ENCODE peak calls at places on chromosome 5, in four cellular contexts. X is mammary epithelial cell, H is ascending aorta, S is body of pancreas. Y is an unnamed sample.

GRCh38 chr5:179293276-179293675 is 52.0 kb downstream of the ADAMTS2 start:
- DNase-seq in X (no peak), S (no peak), H (no peak), Y (no peak)

GRCh38 chr5:141753971-141754713 is 72.1 kb upstream of the ARAP3 start:
- DNase-seq in H (no peak), X (peak; percentile 55), S (peak; percentile 51), Y (peak; percentile 23)

GRCh38 chr5:157574456-157575095 is 999 bp downstream of the ADAM19 start:
- DNase-seq in H (peak; percentile 73), S (no peak), X (no peak), Y (no peak)

GRCh38 chr5:106269252-106269843 is 1401.4 kb downstream of the EFNA5 start:
- DNase-seq in H (no peak), X (peak; percentile 13), S (no peak), Y (no peak)

GRCh38 chr5:73482383-73483193 is 15.7 kb upstream of the BTF3 start:
- DNase-seq in H (no peak), X (no peak), S (no peak), Y (no peak)

GRCh38 chr5:24475101-24475500 is 169.7 kb downstream of the CDH10 start:
- DNase-seq in S (no peak), X (no peak), H (no peak), Y (no peak)

GRCh38 chr5:112208699-112209615 is 210.1 kb downstream of the EPB41L4A start:
- DNase-seq in S (no peak), X (no peak), H (no peak), Y (no peak)

GRCh38 chr5:151581841-151582583 is 9.1 kb downstream of the FAT2 start:
- DNase-seq in H (no peak), S (no peak), X (peak; percentile 88), Y (no peak)

GRCh38 chr5:115594343-115595047 is 7.8 kb downstream of the TICAM2 start:
- DNase-seq in S (no peak), X (no peak), H (no peak), Y (no peak)

GRCh38 chr5:124746916-124747769 is 704 bp upstream of the ZNF608 start:
- DNase-seq in H (peak; percentile 89), S (peak; percentile 88), X (peak; percentile 65), Y (peak; percentile 92)

GRCh38 chr5:83711982-83712601 is 8.6 kb downstream of the HAPLN1 start:
- DNase-seq in S (peak; percentile 59), X (peak; percentile 33), H (no peak), Y (peak; percentile 35)

GRCh38 chr5:40405985-40406384 is 273.7 kb upstream of the PTGER4 start:
- DNase-seq in X (no peak), H (no peak), S (no peak), Y (no peak)

GRCh38 chr5:14932902-14933475 is 61.4 kb upstream of the ANKH start:
- DNase-seq in S (no peak), X (no peak), H (no peak), Y (no peak)

GRCh38 chr5:38556115-38556598 is 289 bp downstream of the LIFR start:
- DNase-seq in H (no peak), X (no peak), S (no peak), Y (no peak)

GRCh38 chr5:172920995-172921394 is 38.2 kb upstream of the RPL26L1 start:
- DNase-seq in S (no peak), H (no peak), X (no peak), Y (no peak)

GRCh38 chr5:167582263-167582662 is 709.2 kb upstream of the WWC1 start:
- DNase-seq in S (no peak), X (peak; percentile 10), H (no peak), Y (no peak)

GRCh38 chr5:77087484-77088291 is 603 bp upstream of the ZBED3 start:
- DNase-seq in X (no peak), H (no peak), S (peak; percentile 35), Y (peak; percentile 16)

GRCh38 chr5:158026248-158027031 is 167.5 kb upstream of the CLINT1 start:
- DNase-seq in H (no peak), S (peak; percentile 9), X (no peak), Y (no peak)

GRCh38 chr5:131224387-131225191 is 39.3 kb upstream of the CDC42SE2 start:
- DNase-seq in H (peak; percentile 67), S (peak; percentile 12), X (no peak), Y (no peak)

GRCh38 chr5:1141827-1142226 is 30.0 kb upstream of the SLC12A7 start:
- DNase-seq in H (no peak), X (no peak), S (no peak), Y (no peak)

GRCh38 chr5:61416410-61416809 is 84.4 kb downstream of the ZSWIM6 start:
- DNase-seq in H (no peak), X (no peak), S (no peak), Y (no peak)

GRCh38 chr5:21173526-21173925 is 1185.5 kb upstream of the CDH18 start:
- DNase-seq in H (no peak), X (no peak), S (no peak), Y (no peak)

GRCh38 chr5:68406767-68407232 is 191.2 kb downstream of the PIK3R1 start:
- DNase-seq in H (no peak), S (no peak), X (no peak), Y (no peak)

GRCh38 chr5:130992095-130992494 is 173.0 kb downstream of the HINT1 start:
- DNase-seq in H (no peak), X (no peak), S (no peak), Y (no peak)

GRCh38 chr5:108255468-108255867 is 126.4 kb downstream of the FBXL17 start:
- DNase-seq in X (no peak), H (no peak), S (no peak), Y (no peak)

GRCh38 chr5:99169309-99169708 is 240.5 kb upstream of the CHD1 start:
- DNase-seq in S (no peak), X (no peak), H (no peak), Y (no peak)

GRCh38 chr5:133817456-133817855 is 151.0 kb downstream of the C5orf15 start:
- DNase-seq in X (no peak), H (no peak), S (no peak), Y (no peak)

GRCh38 chr5:160289721-160290120 is 22.6 kb downstream of the CCNJL start:
- DNase-seq in H (no peak), S (peak; percentile 47), X (peak; percentile 77), Y (no peak)

GRCh38 chr5:75952963-75953362 is 130.2 kb upstream of the SV2C start:
- DNase-seq in X (no peak), H (no peak), S (no peak), Y (no peak)

GRCh38 chr5:150153957-150154617 is 1.6 kb downstream of the PDGFRB start:
- DNase-seq in H (no peak), S (no peak), X (no peak), Y (no peak)

GRCh38 chr5:60526336-60526875 is 173.6 kb downstream of the DEPDC1B start:
- DNase-seq in X (no peak), S (no peak), H (no peak), Y (no peak)

GRCh38 chr5:115450741-115451140 is 93.8 kb downstream of the FEM1C start:
- DNase-seq in H (no peak), S (no peak), X (peak; percentile 63), Y (no peak)

GRCh38 chr5:95903838-95904237 is 57.8 kb downstream of the ELL2 start:
- DNase-seq in X (no peak), S (no peak), H (no peak), Y (no peak)

DNA sequence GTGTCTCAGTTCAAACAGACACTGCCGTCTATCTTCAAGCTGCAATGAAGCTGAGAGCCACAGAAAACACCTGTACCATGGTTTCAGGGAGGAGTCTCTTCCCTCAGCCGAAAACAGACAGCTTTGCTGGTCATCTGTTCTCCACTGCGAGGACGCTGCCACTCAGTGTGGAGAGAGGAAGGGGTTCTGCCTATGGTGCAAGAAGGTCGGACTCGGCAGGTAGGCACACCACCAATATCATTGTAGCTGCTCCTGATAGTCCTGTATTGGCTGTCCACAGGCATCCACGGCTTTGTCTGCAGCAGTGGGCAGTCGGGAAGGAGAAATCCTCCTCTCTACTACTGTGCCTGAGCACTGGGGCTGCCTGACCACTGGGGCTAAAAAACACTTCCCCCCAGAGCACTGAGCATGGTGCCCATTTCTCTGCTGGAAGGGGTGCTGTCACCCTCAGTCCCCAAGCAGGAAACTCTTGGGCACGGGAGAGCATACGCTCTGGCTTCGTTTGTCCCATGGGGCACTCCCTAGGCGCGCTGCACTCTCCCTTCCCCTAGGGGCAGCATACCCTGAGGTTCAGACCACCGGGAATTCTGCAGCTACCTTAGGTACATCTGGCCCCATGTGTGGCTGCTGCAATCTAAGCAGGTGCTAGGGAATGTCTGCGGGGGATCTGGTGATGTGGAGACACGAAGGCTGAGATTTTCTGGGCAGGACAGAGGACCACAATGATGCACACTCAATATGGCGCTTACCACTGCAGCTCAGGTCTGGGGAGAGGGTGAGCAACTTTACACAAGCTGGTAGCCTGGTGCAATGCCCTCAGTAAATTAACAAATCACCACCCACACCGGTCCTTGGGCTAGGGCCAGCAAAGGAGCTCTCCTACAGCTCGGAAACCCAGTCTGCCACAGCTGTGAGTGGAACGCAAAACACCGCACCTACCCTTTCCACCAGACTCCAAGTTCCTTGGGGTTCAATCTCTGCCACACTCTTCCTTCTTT is 880.9 kb upstream of the SEMA6A start:
- DNase-seq in S (peak; percentile 74), H (no peak), X (peak; percentile 5), Y (no peak)
- H3K4me1 ChIP-seq in S (no peaks in the 10 kb centered on the region), H (no peaks in the 10 kb centered on the region), X (no peaks in the 10 kb centered on the region), Y (no peaks in the 10 kb centered on the region)

GRCh38 chr5:54310433-54311177 is at the start of gene ARL15:
- DNase-seq in X (peak; percentile 97), S (peak; percentile 99), H (peak; percentile 98), Y (peak; percentile 98)
- TF ChIP-seq CTCF in X (peak; percentile 1), S (no peak), H (no peak), Y (no peak)

GRCh38 chr5:59361454-59361853 is 532.1 kb downstream of the PDE4D start:
- DNase-seq in H (no peak), S (no peak), X (no peak), Y (no peak)
- H3K4me1 ChIP-seq in H (no peaks in the 10 kb centered on the region), S (peaks cover 10% of the 10 kb centered on the region), X (no peaks in the 10 kb centered on the region), Y (no peaks in the 10 kb centered on the region)

GRCh38 chr5:78989080-78989479 is 4.0 kb upstream of the ARSB start:
- DNase-seq in X (no peak), S (no peak), H (no peak), Y (no peak)

GRCh38 chr5:78985407-78986223 is 505 bp upstream of the ARSB start:
- DNase-seq in S (peak; percentile 69), X (peak; percentile 39), H (peak; percentile 71), Y (no peak)

GRCh38 chr5:78984020-78984610 is 995 bp downstream of the ARSB start:
- DNase-seq in H (no peak), S (no peak), X (no peak), Y (no peak)

GRCh38 chr5:78983601-78984000 is 1.5 kb downstream of the ARSB start:
- DNase-seq in S (no peak), H (no peak), X (no peak), Y (no peak)

DNA sequence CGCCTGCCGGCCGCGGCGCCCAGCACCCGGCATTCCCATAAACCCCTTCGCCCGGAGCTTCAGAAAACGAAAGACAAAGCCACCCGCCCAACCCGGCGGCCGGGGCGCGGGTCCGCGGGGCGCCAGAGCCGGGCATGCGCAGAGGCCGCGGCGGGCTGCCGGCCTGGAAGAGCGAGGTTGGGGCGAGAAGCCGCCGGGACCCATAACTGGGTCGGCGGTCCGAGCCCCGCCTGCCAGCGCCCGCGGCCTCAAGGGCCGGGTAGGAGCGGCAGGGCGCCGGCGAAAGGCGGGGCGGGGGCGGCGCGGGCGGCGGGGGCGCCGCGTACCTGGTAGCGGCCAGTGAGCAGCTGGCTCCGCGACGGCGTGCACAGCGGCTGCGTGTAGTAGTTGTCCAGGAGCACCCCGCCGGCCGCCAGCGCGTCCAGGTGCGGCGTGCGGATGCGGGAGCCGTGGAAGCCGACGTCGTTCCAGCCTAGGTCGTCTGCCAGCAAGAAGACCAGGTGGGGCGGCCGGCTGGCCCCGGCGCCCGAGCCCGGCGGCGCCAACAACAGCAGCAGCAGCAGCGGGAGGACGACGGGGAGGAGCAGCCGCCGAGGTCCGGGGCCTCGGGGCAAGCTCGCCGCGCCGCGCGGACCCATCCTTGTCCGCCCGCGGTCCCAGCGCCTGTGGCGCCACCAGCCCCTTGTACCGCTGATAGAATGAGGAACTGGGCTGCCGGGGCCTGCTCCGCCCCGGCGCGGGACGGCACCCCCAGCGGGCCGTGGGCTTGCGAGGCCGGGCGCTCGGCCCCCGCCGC is at the start of gene ARSB:
- DNase-seq in S (peak; percentile 91), H (peak; percentile 92), X (peak; percentile 82), Y (peak; percentile 55)
- TF ChIP-seq CTCF in S (no peak), H (no peak), X (peak; percentile 52), Y (peak; percentile 50)